ENCODE peak calls at places on chromosomes 4 and X, in seven cellular contexts. One of them, this sample, is unnamed.

GRCh38 chr4:142493255-142493976 is 352.7 kb downstream of the INPP4B start:
- DNase-seq in PC-3: peak
- DNase-seq in tibial nerve: no peak
- DNase-seq in heart left ventricle: no peak
- DNase-seq in psoas muscle: no peak
- DNase-seq in choroid plexus epithelial cell: no peak
- DNase-seq in WERI-Rb-1: no peak
- DNase-seq in this sample: no peak

GRCh38 chr4:84578540-84579409 is 4.2 kb upstream of the CDS1 start:
- DNase-seq in PC-3: peak
- DNase-seq in tibial nerve: peak
- DNase-seq in heart left ventricle: no peak
- DNase-seq in psoas muscle: no peak
- DNase-seq in choroid plexus epithelial cell: peak
- DNase-seq in WERI-Rb-1: peak
- DNase-seq in this sample: peak

GRCh38 chr4:133711817-133712216 is 489.8 kb downstream of the PABPC4L start:
- DNase-seq in PC-3: no peak
- DNase-seq in tibial nerve: no peak
- DNase-seq in heart left ventricle: no peak
- DNase-seq in psoas muscle: no peak
- DNase-seq in choroid plexus epithelial cell: peak
- DNase-seq in WERI-Rb-1: no peak
- DNase-seq in this sample: no peak

GRCh38 chrX:119728487-119728886 is 29.9 kb upstream of the SOWAHD start:
- DNase-seq in PC-3: peak
- DNase-seq in tibial nerve: no peak
- DNase-seq in heart left ventricle: no peak
- DNase-seq in psoas muscle: no peak
- DNase-seq in choroid plexus epithelial cell: no peak
- DNase-seq in WERI-Rb-1: peak
- DNase-seq in this sample: no peak

GRCh38 chrX:40411350-40412111 is 169.2 kb upstream of the ATP6AP2 start:
- DNase-seq in PC-3: no peak
- DNase-seq in tibial nerve: no peak
- DNase-seq in heart left ventricle: no peak
- DNase-seq in psoas muscle: no peak
- DNase-seq in choroid plexus epithelial cell: peak
- DNase-seq in WERI-Rb-1: no peak
- DNase-seq in this sample: peak

GRCh38 chrX:776529-777230 is 146.1 kb downstream of the SHOX start:
- DNase-seq in PC-3: peak
- DNase-seq in tibial nerve: no peak
- DNase-seq in heart left ventricle: no peak
- DNase-seq in psoas muscle: no peak
- DNase-seq in choroid plexus epithelial cell: no peak
- DNase-seq in WERI-Rb-1: no peak
- DNase-seq in this sample: no peak

GRCh38 chr4:37467824-37468223 is 218.4 kb downstream of the RELL1 start:
- DNase-seq in PC-3: no peak
- DNase-seq in tibial nerve: no peak
- DNase-seq in heart left ventricle: no peak
- DNase-seq in psoas muscle: no peak
- DNase-seq in choroid plexus epithelial cell: no peak
- DNase-seq in WERI-Rb-1: no peak
- DNase-seq in this sample: no peak

GRCh38 chr4:156913234-156913633 is 58.4 kb downstream of the PDGFC start:
- DNase-seq in PC-3: no peak
- DNase-seq in tibial nerve: no peak
- DNase-seq in heart left ventricle: no peak
- DNase-seq in psoas muscle: no peak
- DNase-seq in choroid plexus epithelial cell: no peak
- DNase-seq in WERI-Rb-1: no peak
- DNase-seq in this sample: no peak

GRCh38 chr4:77229433-77229832 is 72.4 kb downstream of the CCNG2 start:
- DNase-seq in PC-3: no peak
- DNase-seq in tibial nerve: no peak
- DNase-seq in heart left ventricle: no peak
- DNase-seq in psoas muscle: no peak
- DNase-seq in choroid plexus epithelial cell: no peak
- DNase-seq in WERI-Rb-1: no peak
- DNase-seq in this sample: no peak

GRCh38 chrX:155612312-155613224 is at the start of gene TMLHE:
- DNase-seq in PC-3: no peak
- DNase-seq in tibial nerve: peak
- DNase-seq in heart left ventricle: peak
- DNase-seq in psoas muscle: peak
- DNase-seq in choroid plexus epithelial cell: peak
- DNase-seq in WERI-Rb-1: peak
- DNase-seq in this sample: peak

DNA sequence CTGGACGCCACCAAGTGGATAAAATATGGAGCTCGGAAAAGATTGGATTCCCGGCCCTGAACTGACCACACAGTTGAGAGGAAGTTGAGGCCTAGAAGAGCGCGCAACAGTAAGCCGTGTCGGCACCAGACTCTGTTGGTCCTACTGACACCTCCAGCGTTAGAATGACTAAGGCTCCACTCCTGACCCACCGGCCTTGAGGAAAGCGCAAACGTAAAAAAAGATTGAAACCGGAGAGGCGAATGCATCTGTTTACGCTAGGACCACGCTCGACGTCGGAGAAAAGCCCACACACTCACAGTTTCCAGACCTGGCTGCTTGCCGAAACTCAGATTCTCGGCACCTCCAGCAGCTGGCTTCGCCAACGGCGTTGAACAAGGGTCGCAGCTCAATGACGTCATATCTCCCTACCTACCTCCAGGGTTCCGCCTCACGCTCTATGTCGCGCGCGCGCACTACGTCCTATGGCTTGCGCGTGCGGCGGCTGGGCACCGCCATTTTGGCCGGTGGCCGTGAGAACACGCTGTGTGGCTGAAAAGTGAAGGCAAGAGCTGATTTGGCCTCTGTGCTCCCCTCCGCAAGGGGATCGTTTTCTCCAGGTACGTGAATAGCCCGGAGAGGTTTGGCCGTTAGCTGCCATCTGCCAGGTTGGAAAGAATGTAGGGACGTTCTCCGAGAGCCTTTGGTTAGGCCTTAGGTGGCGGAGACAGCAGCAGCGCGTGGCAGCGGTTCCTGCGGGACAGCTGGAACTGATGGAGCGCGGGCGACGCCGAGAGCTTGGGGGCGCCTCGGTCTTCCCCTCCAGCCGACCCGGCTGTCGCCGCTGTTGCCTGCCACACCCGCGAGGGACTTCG is at the start of the genes ABCE1 and ANAPC10:
- DNase-seq in PC-3: peak
- DNase-seq in tibial nerve: peak
- DNase-seq in heart left ventricle: peak
- DNase-seq in psoas muscle: peak
- DNase-seq in choroid plexus epithelial cell: peak
- DNase-seq in WERI-Rb-1: peak
- DNase-seq in this sample: peak
- TF ChIP-seq CTCF in PC-3: peak
- TF ChIP-seq CTCF in tibial nerve: peak
- TF ChIP-seq CTCF in heart left ventricle: peak
- TF ChIP-seq CTCF in psoas muscle: peak
- TF ChIP-seq CTCF in choroid plexus epithelial cell: peak
- TF ChIP-seq CTCF in WERI-Rb-1: peak
- TF ChIP-seq CTCF in this sample: no peak

DNA sequence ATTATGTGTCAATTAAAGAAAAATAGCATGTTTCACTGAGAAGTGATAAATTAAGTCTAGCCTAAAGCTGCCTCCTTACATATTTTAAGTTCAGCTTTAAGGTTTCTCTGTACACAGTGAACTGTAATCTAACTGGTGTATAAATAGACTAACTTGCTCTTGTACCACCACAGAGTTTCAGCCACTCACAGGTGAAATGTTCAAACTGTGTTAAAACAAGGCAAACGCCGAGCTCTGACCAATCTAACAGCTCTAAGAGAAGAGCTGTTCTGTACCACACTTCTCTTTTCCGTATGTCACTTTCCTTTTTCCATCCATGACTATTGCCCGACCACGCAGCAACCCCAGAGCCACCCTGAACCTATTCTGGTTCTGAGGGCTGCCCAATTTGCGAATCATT is 64.5 kb downstream of the DCHS2 start:
- DNase-seq in PC-3: no peak
- DNase-seq in tibial nerve: no peak
- DNase-seq in heart left ventricle: no peak
- DNase-seq in psoas muscle: no peak
- DNase-seq in choroid plexus epithelial cell: no peak
- DNase-seq in WERI-Rb-1: no peak
- DNase-seq in this sample: no peak
- H3K4me3 ChIP-seq in PC-3: no peak
- H3K4me3 ChIP-seq in tibial nerve: no peak
- H3K4me3 ChIP-seq in heart left ventricle: no peak
- H3K4me3 ChIP-seq in psoas muscle: no peak
- H3K4me3 ChIP-seq in choroid plexus epithelial cell: no peak
- H3K4me3 ChIP-seq in WERI-Rb-1: no peak
- H3K4me3 ChIP-seq in this sample: no peak

GRCh38 chr4:1777822-1778641 is 15.1 kb upstream of the FGFR3 start:
- DNase-seq in PC-3: peak
- DNase-seq in tibial nerve: no peak
- DNase-seq in heart left ventricle: no peak
- DNase-seq in psoas muscle: no peak
- DNase-seq in choroid plexus epithelial cell: peak
- DNase-seq in WERI-Rb-1: no peak
- DNase-seq in this sample: no peak
- TF ChIP-seq CTCF in PC-3: no peak
- TF ChIP-seq CTCF in tibial nerve: no peak
- TF ChIP-seq CTCF in heart left ventricle: no peak
- TF ChIP-seq CTCF in psoas muscle: no peak
- TF ChIP-seq CTCF in choroid plexus epithelial cell: peak
- TF ChIP-seq CTCF in WERI-Rb-1: no peak
- TF ChIP-seq CTCF in this sample: no peak

DNA sequence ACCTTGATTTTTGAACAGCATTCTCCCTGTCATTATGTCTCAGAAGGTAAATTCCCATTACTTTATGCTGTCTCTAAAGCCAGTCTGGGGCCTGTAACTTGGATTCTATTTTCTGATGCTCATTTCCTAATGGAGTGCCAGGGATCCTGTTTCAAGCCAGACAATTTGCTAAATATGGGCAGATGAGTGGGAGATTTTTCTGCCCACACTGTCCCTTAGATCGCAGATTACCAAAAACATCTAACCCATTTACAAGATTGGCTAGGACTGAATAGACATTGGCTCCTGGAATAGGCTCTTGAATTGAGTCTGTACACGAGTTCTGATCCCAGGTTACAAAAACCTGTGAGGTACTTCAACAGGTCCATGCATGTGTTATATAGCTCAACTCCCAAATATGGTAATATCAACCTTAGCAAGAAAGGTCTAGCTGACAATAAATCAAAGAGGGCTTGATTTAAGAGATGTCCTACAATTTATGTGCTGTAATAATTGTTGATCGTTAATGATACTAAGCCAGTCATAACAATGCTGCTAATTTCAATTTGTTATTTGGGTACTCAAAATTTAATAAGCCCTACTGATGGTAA is 5.7 kb downstream of the GPC3 start:
- DNase-seq in PC-3: no peak
- DNase-seq in tibial nerve: no peak
- DNase-seq in heart left ventricle: no peak
- DNase-seq in psoas muscle: no peak
- DNase-seq in choroid plexus epithelial cell: no peak
- DNase-seq in WERI-Rb-1: no peak
- DNase-seq in this sample: no peak
- H3K4me3 ChIP-seq in PC-3: no peak
- H3K4me3 ChIP-seq in tibial nerve: no peak
- H3K4me3 ChIP-seq in heart left ventricle: no peak
- H3K4me3 ChIP-seq in psoas muscle: no peak
- H3K4me3 ChIP-seq in choroid plexus epithelial cell: no peak
- H3K4me3 ChIP-seq in WERI-Rb-1: no peak
- H3K4me3 ChIP-seq in this sample: no peak

DNA sequence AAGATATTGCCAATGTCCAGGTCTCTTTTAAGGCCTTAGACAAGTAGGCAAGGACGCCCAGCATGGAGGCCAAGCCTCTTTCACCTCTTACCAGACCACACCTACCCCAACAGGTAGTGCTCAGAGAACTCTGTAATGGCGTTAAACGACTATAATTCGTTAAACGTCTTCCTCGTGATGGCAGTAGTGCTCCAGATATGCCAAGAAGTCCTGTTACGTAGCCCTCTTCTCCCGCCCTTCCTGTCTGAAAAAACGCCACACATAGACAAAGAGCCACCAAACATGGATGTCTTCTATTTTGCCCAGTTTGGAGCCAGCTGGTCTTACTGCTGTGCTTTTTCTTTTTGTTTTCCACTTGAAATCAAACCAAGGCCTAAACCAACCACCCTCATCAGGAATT is 190.7 kb downstream of the OR13H1 start:
- DNase-seq in PC-3: no peak
- DNase-seq in tibial nerve: no peak
- DNase-seq in heart left ventricle: no peak
- DNase-seq in psoas muscle: peak
- DNase-seq in choroid plexus epithelial cell: no peak
- DNase-seq in WERI-Rb-1: no peak
- DNase-seq in this sample: peak
- TF ChIP-seq CTCF in PC-3: no peak
- TF ChIP-seq CTCF in tibial nerve: peak
- TF ChIP-seq CTCF in heart left ventricle: peak
- TF ChIP-seq CTCF in psoas muscle: peak
- TF ChIP-seq CTCF in choroid plexus epithelial cell: no peak
- TF ChIP-seq CTCF in WERI-Rb-1: no peak
- TF ChIP-seq CTCF in this sample: no peak

DNA sequence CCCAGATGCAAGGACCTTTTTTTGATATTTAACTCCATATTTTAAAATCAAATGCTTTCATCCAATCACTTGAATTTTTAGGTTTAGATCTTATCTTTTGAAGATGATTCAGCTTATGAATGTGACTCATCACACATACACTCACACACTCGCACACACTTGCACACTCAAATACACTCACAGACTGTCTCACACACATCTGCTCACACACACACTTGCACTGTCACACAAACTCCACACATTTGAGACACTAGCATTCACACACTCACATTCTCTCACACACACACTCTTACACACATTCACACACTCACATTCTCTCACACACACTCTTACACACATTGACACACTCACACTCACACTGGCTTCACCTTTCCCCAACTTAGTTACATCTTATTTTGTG is 37.8 kb downstream of the MAGEA1 start:
- DNase-seq in PC-3: no peak
- DNase-seq in tibial nerve: no peak
- DNase-seq in heart left ventricle: no peak
- DNase-seq in psoas muscle: no peak
- DNase-seq in choroid plexus epithelial cell: no peak
- DNase-seq in WERI-Rb-1: no peak
- DNase-seq in this sample: no peak
- H3K4me3 ChIP-seq in PC-3: no peak
- H3K4me3 ChIP-seq in tibial nerve: no peak
- H3K4me3 ChIP-seq in heart left ventricle: no peak
- H3K4me3 ChIP-seq in psoas muscle: no peak
- H3K4me3 ChIP-seq in choroid plexus epithelial cell: no peak
- H3K4me3 ChIP-seq in WERI-Rb-1: no peak
- H3K4me3 ChIP-seq in this sample: no peak

GRCh38 chr4:164383187-164384181 is 370.4 kb upstream of the SMIM31 start:
- DNase-seq in PC-3: no peak
- DNase-seq in tibial nerve: peak
- DNase-seq in heart left ventricle: no peak
- DNase-seq in psoas muscle: no peak
- DNase-seq in choroid plexus epithelial cell: peak
- DNase-seq in WERI-Rb-1: peak
- DNase-seq in this sample: no peak
- TF ChIP-seq CTCF in PC-3: no peak
- TF ChIP-seq CTCF in tibial nerve: no peak
- TF ChIP-seq CTCF in heart left ventricle: no peak
- TF ChIP-seq CTCF in psoas muscle: no peak
- TF ChIP-seq CTCF in choroid plexus epithelial cell: peak
- TF ChIP-seq CTCF in WERI-Rb-1: peak
- TF ChIP-seq CTCF in this sample: no peak

This sample was measured in GM12865.